ENCODE peak calls at places on chromosomes 5 and 9, in four cellular contexts. U is Panc1, H is psoas muscle, K is neuronal stem cell. E is an unnamed sample.
A peak's percentile ranks its signal among the peaks of the same experiment; 100 is the strongest.

GRCh38 chr5:14920121-14920520 is 48.5 kb upstream of the ANKH start:
- DNase-seq in K (no peak), U (no peak), H (no peak), E (no peak)

GRCh38 chr9:124133752-124134151 is 122.2 kb downstream of the LHX2 start:
- DNase-seq in K (no peak), U (no peak), H (no peak), E (no peak)

GRCh38 chr5:160646033-160646432 is 206.0 kb downstream of the ATP10B start:
- DNase-seq in U (no peak), H (no peak), K (no peak), E (no peak)

GRCh38 chr5:83653669-83654068 is 67.0 kb downstream of the HAPLN1 start:
- DNase-seq in K (no peak), U (no peak), H (no peak), E (no peak)

GRCh38 chr5:62938927-62939326 is 360.3 kb downstream of the LRRC70 start:
- DNase-seq in H (no peak), U (no peak), K (no peak), E (no peak)

GRCh38 chr9:33878691-33879366 is 61.9 kb downstream of the UBE2R2 start:
- DNase-seq in H (no peak), K (no peak), U (no peak), E (no peak)

GRCh38 chr5:124401247-124402143 is 344.9 kb downstream of the ZNF608 start:
- DNase-seq in U (no peak), K (no peak), H (no peak), E (no peak)

GRCh38 chr9:68955281-68955680 is 58.6 kb downstream of the PRKACG start:
- DNase-seq in H (no peak), U (no peak), K (no peak), E (no peak)

GRCh38 chr5:66436721-66437120 is 159.5 kb upstream of the MAST4 start:
- DNase-seq in K (no peak), H (no peak), U (no peak), E (no peak)

GRCh38 chr9:116767219-116767618 is 80.1 kb downstream of the TRIM32 start:
- DNase-seq in H (no peak), K (peak; percentile 58), U (no peak), E (no peak)

GRCh38 chr9:133740891-133741290 is 2.7 kb upstream of the SARDH start:
- DNase-seq in U (no peak), K (no peak), H (no peak), E (no peak)

GRCh38 chr9:109315889-109316640 is 4.8 kb downstream of the EPB41L4B start:
- DNase-seq in K (no peak), U (peak; percentile 89), H (peak; percentile 80), E (no peak)

GRCh38 chr5:56910123-56910951 is 941 bp downstream of the SETD9 start:
- DNase-seq in U (no peak), K (no peak), H (peak; percentile 51), E (no peak)

GRCh38 chr9:123339666-123340414 is 16.2 kb upstream of the CRB2 start:
- DNase-seq in H (no peak), U (no peak), K (no peak), E (no peak)

GRCh38 chr9:87500894-87501656 is 3.4 kb downstream of the DAPK1 start:
- DNase-seq in K (no peak), U (no peak), H (no peak), E (no peak)
- H3K36me3 ChIP-seq in K (peaks cover 67% of the 10 kb centered on the region), U (no peaks in the 10 kb centered on the region), H (no peaks in the 10 kb centered on the region), E (no peaks in the 10 kb centered on the region)

GRCh38 chr9:128175743-128176142 is 15.6 kb downstream of the CIZ1 start:
- DNase-seq in H (no peak), K (no peak), U (no peak), E (no peak)
- H3K36me3 ChIP-seq in H (no peaks in the 10 kb centered on the region), K (peaks cover 86% of the 10 kb centered on the region), U (peaks cover 2% of the 10 kb centered on the region), E (peaks cover 55% of the 10 kb centered on the region)

GRCh38 chr9:132474253-132474652 is 64.2 kb downstream of the CFAP77 start:
- DNase-seq in K (peak; percentile 84), H (no peak), U (no peak), E (no peak)
- H3K36me3 ChIP-seq in K (no peaks in the 10 kb centered on the region), H (no peaks in the 10 kb centered on the region), U (no peaks in the 10 kb centered on the region), E (no peaks in the 10 kb centered on the region)

GRCh38 chr5:87359106-87359505 is 53.6 kb downstream of the CCNH start:
- DNase-seq in U (no peak), H (no peak), K (no peak), E (no peak)
- H3K36me3 ChIP-seq in U (peaks cover 16% of the 10 kb centered on the region), H (peaks cover 3% of the 10 kb centered on the region), K (peaks cover 87% of the 10 kb centered on the region), E (peaks cover 4% of the 10 kb centered on the region)